ENCODE peak calls at places on chromosomes 1 and 21, in nine cellular contexts. B is esophagus muscularis mucosa, K is stomach, H is breast epithelium, U is vagina, M is K562, X is GM12891, A is suprapubic skin, T is endothelial cell of umbilical vein. P is an unnamed sample.

GRCh38 chr1:1273152-1273534 is 511 bp downstream of the UBE2J2 start:
- DNase-seq in K (no peak), U (no peak), A (peak; percentile 66), X (no peak), M (no peak), H (no peak), B (no peak), T (peak; percentile 35), P (no peak)

GRCh38 chr1:207079706-207080246 is 8.9 kb upstream of the C4BPB start:
- DNase-seq in H (no peak), M (peak; percentile 36), U (no peak), A (no peak), X (no peak), K (no peak), T (no peak), B (no peak), P (no peak)

GRCh38 chr21:27269646-27270045 is 302.8 kb upstream of the ADAMTS5 start:
- DNase-seq in A (no peak), M (no peak), X (no peak), H (no peak), U (no peak), T (peak; percentile 9), B (no peak), K (no peak), P (no peak)

GRCh38 chr1:4638347-4638734 is 16.1 kb upstream of the AJAP1 start:
- DNase-seq in H (no peak), U (no peak), K (no peak), A (peak; percentile 50), M (no peak), X (no peak), B (no peak), T (no peak), P (no peak)

GRCh38 chr21:46191257-46191685 is 7.0 kb upstream of the SPATC1L start:
- DNase-seq in B (no peak), A (peak; percentile 80), U (no peak), H (peak; percentile 19), K (peak; percentile 21), M (peak; percentile 46), X (no peak), T (peak; percentile 66), P (peak; percentile 1)

GRCh38 chr1:171850951-171851350 is 9.7 kb downstream of the DNM3 start:
- DNase-seq in X (no peak), T (no peak), H (no peak), M (no peak), A (no peak), K (no peak), U (no peak), B (no peak), P (no peak)

GRCh38 chr1:951364-951763 is 7.7 kb downstream of the NOC2L start:
- DNase-seq in M (no peak), H (no peak), X (no peak), K (no peak), U (no peak), T (no peak), B (no peak), A (no peak), P (no peak)

GRCh38 chr1:209756608-209757445 is 974 bp downstream of the TRAF3IP3 start:
- DNase-seq in X (no peak), B (no peak), M (no peak), T (no peak), A (no peak), K (peak; percentile 41), U (no peak), H (no peak), P (no peak)

GRCh38 chr1:172325562-172325961 is 94.9 kb upstream of the C1orf105 start:
- DNase-seq in H (no peak), K (no peak), M (no peak), A (no peak), B (no peak), T (peak; percentile 52), U (no peak), X (no peak), P (no peak)

DNA sequence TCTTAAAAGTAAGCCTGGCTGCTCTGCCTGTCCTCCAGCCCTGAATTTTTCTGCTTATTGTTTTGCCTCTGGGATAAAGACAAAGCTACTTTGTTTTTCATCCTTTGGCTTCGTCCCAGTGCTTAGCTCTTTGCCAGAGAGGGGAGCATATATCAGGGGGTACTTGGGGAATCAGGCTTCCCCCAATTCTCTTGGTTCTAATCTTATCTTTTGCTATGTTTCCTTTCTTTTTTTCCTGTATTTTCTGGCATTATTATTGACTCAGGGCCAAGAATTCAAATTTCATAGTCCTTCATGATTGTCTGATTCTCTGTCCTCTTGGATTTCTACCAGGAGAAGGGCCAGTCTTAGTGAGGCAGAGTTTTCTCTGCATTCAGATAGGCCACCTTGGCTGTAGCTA is 51.2 kb downstream of the GIPC2 start:
- DNase-seq in U (no peak), A (no peak), K (no peak), M (no peak), T (peak; percentile 95), X (no peak), B (no peak), H (no peak), P (no peak)
- TF ChIP-seq POLR2AphosphoS5 in U (no peak), A (no peak), K (no peak), M (no peak), T (peak; percentile 58), X (no peak), B (no peak), H (no peak), P (no peak)

DNA sequence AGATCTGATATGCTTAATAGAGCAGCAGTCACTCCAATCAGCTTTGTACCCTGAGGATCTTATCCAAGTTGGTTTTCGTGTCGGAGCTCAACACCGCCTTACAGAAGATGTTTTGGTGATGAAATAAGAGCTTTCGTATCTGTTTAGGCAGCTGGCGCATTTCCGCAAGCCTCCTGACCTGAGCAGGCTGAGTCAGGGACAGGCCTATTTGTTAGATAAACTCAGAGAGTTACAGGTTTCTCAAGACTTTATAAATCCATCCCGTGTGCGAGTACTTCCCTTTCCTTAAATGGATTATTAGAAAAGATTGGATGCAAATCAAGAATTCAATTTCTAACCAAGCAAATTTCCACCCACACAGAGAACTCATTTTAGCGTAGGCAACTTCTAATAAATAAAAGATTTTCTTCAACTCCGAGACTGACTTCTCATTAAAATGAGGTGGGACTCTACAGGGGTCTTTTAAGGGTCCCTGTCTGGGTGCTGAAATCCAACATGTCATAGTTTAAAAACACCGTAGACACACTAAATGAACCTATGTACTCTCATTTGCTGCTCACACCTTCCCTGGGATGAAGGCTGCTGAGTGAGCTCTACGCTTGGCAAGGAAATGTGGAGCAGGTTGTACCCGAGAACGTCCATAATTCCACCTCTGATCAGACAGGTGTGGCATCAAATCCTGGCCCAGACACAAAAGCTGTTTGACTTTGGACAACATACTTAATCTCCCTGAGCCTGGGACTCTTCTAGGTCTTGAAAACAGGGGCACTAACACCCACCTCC is 106.9 kb upstream of the F3 start:
- DNase-seq in H (peak; percentile 89), M (peak; percentile 21), K (peak; percentile 68), B (no peak), T (peak; percentile 6), A (peak; percentile 84), U (no peak), X (no peak), P (no peak)
- TF ChIP-seq POLR2A in H (no peak), M (no peak), K (no peak), B (no peak), T (no peak), A (no peak), U (no peak), X (no peak), P (no peak)

GRCh38 chr1:244163861-244164562 is 112.9 kb downstream of the ZBTB18 start:
- DNase-seq in M (no peak), T (peak; percentile 95), A (no peak), B (no peak), X (no peak), K (no peak), H (no peak), U (no peak), P (no peak)
- TF ChIP-seq POLR2AphosphoS5 in M (no peak), T (peak; percentile 92), A (no peak), B (peak; percentile 62), X (no peak), K (peak; percentile 31), H (no peak), U (no peak), P (no peak)

DNA sequence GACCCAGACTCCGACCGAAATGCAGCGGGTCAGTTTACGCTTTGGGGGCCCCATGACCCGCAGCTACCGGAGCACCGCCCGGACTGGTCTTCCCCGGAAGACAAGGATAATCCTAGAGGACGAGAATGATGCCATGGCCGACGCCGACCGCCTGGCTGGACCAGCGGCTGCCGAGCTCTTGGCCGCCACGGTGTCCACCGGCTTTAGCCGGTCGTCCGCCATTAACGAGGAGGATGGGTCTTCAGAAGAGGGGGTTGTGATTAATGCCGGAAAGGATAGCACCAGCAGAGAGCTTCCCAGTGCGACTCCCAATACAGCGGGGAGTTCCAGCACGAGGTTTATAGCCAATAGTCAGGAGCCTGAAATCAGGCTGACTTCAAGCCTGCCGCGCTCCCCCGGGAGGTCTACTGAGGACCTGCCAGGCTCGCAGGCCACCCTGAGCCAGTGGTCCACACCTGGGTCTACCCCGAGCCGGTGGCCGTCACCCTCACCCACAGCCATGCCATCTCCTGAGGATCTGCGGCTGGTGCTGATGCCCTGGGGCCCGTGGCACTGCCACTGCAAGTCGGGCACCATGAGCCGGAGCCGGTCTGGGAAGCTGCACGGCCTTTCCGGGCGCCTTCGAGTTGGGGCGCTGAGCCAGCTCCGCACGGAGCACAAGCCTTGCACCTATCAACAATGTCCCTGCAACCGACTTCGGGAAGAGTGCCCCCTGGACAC is 534 bp downstream of the C1orf56 start:
- DNase-seq in M (peak; percentile 45), H (peak; percentile 67), X (peak; percentile 67), A (peak; percentile 84), U (no peak), T (peak; percentile 84), K (peak; percentile 77), B (no peak), P (peak; percentile 61)
- TF ChIP-seq POLR2A in M (peak; percentile 17), H (no peak), X (peak; percentile 23), A (no peak), U (no peak), T (peak; percentile 65), K (no peak), B (no peak), P (no peak)

P was measured in GM12892.